ENCODE peak calls at places on chromosomes 7 and 10, in seven cellular contexts. One of them, this sample, is unnamed.

GRCh38 chr10:33483124-33483794 is 148.8 kb upstream of the NRP1 start:
- DNase-seq in A673: peak; percentile 50
- DNase-seq in mucosa of descending colon: no peak
- DNase-seq in fibroblast of the aortic adventitia: no peak
- DNase-seq in SJSA1: no peak
- DNase-seq in PC-9: no peak
- DNase-seq in tibial artery: no peak
- DNase-seq in this sample: no peak

GRCh38 chr7:75599244-75599771 is 107.2 kb downstream of the SPDYE5 start:
- DNase-seq in A673: peak; percentile 78
- DNase-seq in mucosa of descending colon: no peak
- DNase-seq in fibroblast of the aortic adventitia: no peak
- DNase-seq in SJSA1: no peak
- DNase-seq in PC-9: no peak
- DNase-seq in tibial artery: no peak
- DNase-seq in this sample: no peak

GRCh38 chr7:95607477-95608010 is 11.2 kb upstream of the PDK4 start:
- DNase-seq in A673: no peak
- DNase-seq in mucosa of descending colon: no peak
- DNase-seq in fibroblast of the aortic adventitia: no peak
- DNase-seq in SJSA1: no peak
- DNase-seq in PC-9: no peak
- DNase-seq in tibial artery: peak; percentile 62
- DNase-seq in this sample: no peak

GRCh38 chr7:26198133-26198780 is 2.3 kb downstream of the HNRNPA2B1 start:
- DNase-seq in A673: peak; percentile 60
- DNase-seq in mucosa of descending colon: peak; percentile 67
- DNase-seq in fibroblast of the aortic adventitia: peak; percentile 63
- DNase-seq in SJSA1: peak; percentile 45
- DNase-seq in PC-9: no peak
- DNase-seq in tibial artery: no peak
- DNase-seq in this sample: no peak

GRCh38 chr7:38223311-38223710 is 45.3 kb downstream of the STARD3NL start:
- DNase-seq in A673: no peak
- DNase-seq in mucosa of descending colon: no peak
- DNase-seq in fibroblast of the aortic adventitia: no peak
- DNase-seq in SJSA1: no peak
- DNase-seq in PC-9: no peak
- DNase-seq in tibial artery: no peak
- DNase-seq in this sample: no peak

GRCh38 chr10:133262696-133263095 is 14.0 kb downstream of the ADAM8 start:
- DNase-seq in A673: no peak
- DNase-seq in mucosa of descending colon: no peak
- DNase-seq in fibroblast of the aortic adventitia: no peak
- DNase-seq in SJSA1: no peak
- DNase-seq in PC-9: no peak
- DNase-seq in tibial artery: no peak
- DNase-seq in this sample: no peak

GRCh38 chr7:81111781-81112540 is 193.1 kb upstream of the SEMA3C start:
- DNase-seq in A673: peak; percentile 66
- DNase-seq in mucosa of descending colon: no peak
- DNase-seq in fibroblast of the aortic adventitia: no peak
- DNase-seq in SJSA1: peak; percentile 67
- DNase-seq in PC-9: no peak
- DNase-seq in tibial artery: no peak
- DNase-seq in this sample: peak; percentile 39

GRCh38 chr10:112844681-112845080 is 105.4 kb upstream of the TCF7L2 start:
- DNase-seq in A673: no peak
- DNase-seq in mucosa of descending colon: no peak
- DNase-seq in fibroblast of the aortic adventitia: no peak
- DNase-seq in SJSA1: no peak
- DNase-seq in PC-9: no peak
- DNase-seq in tibial artery: no peak
- DNase-seq in this sample: peak; percentile 43

GRCh38 chr7:152076324-152076821 is 50.9 kb downstream of the GALNT11 start:
- DNase-seq in A673: peak; percentile 45
- DNase-seq in mucosa of descending colon: peak; percentile 73
- DNase-seq in fibroblast of the aortic adventitia: peak; percentile 17
- DNase-seq in SJSA1: no peak
- DNase-seq in PC-9: no peak
- DNase-seq in tibial artery: no peak
- DNase-seq in this sample: peak; percentile 47

GRCh38 chr7:70189261-70189660 is 591.0 kb downstream of the AUTS2 start:
- DNase-seq in A673: peak; percentile 45
- DNase-seq in mucosa of descending colon: no peak
- DNase-seq in fibroblast of the aortic adventitia: peak; percentile 8
- DNase-seq in SJSA1: no peak
- DNase-seq in PC-9: no peak
- DNase-seq in tibial artery: no peak
- DNase-seq in this sample: no peak

GRCh38 chr7:129607471-129608120 is 3.9 kb upstream of the NRF1 start:
- DNase-seq in A673: peak; percentile 63
- DNase-seq in mucosa of descending colon: peak; percentile 60
- DNase-seq in fibroblast of the aortic adventitia: peak; percentile 50
- DNase-seq in SJSA1: peak; percentile 25
- DNase-seq in PC-9: no peak
- DNase-seq in tibial artery: no peak
- DNase-seq in this sample: peak; percentile 62

GRCh38 chr10:58784361-58784760 is 271.7 kb downstream of the BICC1 start:
- DNase-seq in A673: no peak
- DNase-seq in mucosa of descending colon: no peak
- DNase-seq in fibroblast of the aortic adventitia: peak; percentile 63
- DNase-seq in SJSA1: no peak
- DNase-seq in PC-9: no peak
- DNase-seq in tibial artery: no peak
- DNase-seq in this sample: no peak

GRCh38 chr10:124149143-124149542 is 55.7 kb upstream of the CHST15 start:
- DNase-seq in A673: no peak
- DNase-seq in mucosa of descending colon: no peak
- DNase-seq in fibroblast of the aortic adventitia: no peak
- DNase-seq in SJSA1: no peak
- DNase-seq in PC-9: no peak
- DNase-seq in tibial artery: no peak
- DNase-seq in this sample: no peak

GRCh38 chr10:132684164-132684891 is 101.6 kb downstream of the NKX6-2 start:
- DNase-seq in A673: no peak
- DNase-seq in mucosa of descending colon: no peak
- DNase-seq in fibroblast of the aortic adventitia: peak; percentile 10
- DNase-seq in SJSA1: peak; percentile 29
- DNase-seq in PC-9: peak; percentile 48
- DNase-seq in tibial artery: peak; percentile 12
- DNase-seq in this sample: peak; percentile 23

GRCh38 chr10:100349672-100350071 is 2.6 kb downstream of the SCD start:
- DNase-seq in A673: no peak
- DNase-seq in mucosa of descending colon: no peak
- DNase-seq in fibroblast of the aortic adventitia: no peak
- DNase-seq in SJSA1: no peak
- DNase-seq in PC-9: no peak
- DNase-seq in tibial artery: no peak
- DNase-seq in this sample: no peak
- H3K4me3 ChIP-seq in A673: peak overlapping the region; percentile 93
- H3K4me3 ChIP-seq in mucosa of descending colon: no peak overlapping the region
- H3K4me3 ChIP-seq in fibroblast of the aortic adventitia: peak overlapping the region; percentile 88
- H3K4me3 ChIP-seq in SJSA1: no peak overlapping the region
- H3K4me3 ChIP-seq in PC-9: peak overlapping the region; percentile 84
- H3K4me3 ChIP-seq in tibial artery: no peak overlapping the region
- H3K4me3 ChIP-seq in this sample: peak overlapping the region; percentile 89

GRCh38 chr7:73737491-73738219 is 947 bp downstream of the ABHD11 start:
- DNase-seq in A673: no peak
- DNase-seq in mucosa of descending colon: no peak
- DNase-seq in fibroblast of the aortic adventitia: no peak
- DNase-seq in SJSA1: no peak
- DNase-seq in PC-9: no peak
- DNase-seq in tibial artery: no peak
- DNase-seq in this sample: no peak
- H3K4me3 ChIP-seq in A673: peak overlapping the region; percentile 72
- H3K4me3 ChIP-seq in mucosa of descending colon: peak overlapping the region; percentile 86
- H3K4me3 ChIP-seq in fibroblast of the aortic adventitia: peak overlapping the region; percentile 81
- H3K4me3 ChIP-seq in SJSA1: peak overlapping the region; percentile 61
- H3K4me3 ChIP-seq in PC-9: peak overlapping the region; percentile 96
- H3K4me3 ChIP-seq in tibial artery: peak overlapping the region; percentile 74
- H3K4me3 ChIP-seq in this sample: peak overlapping the region; percentile 89

GRCh38 chr10:11825796-11826414 is 2.7 kb downstream of the PROSER2 start:
- DNase-seq in A673: no peak
- DNase-seq in mucosa of descending colon: no peak
- DNase-seq in fibroblast of the aortic adventitia: peak; percentile 18
- DNase-seq in SJSA1: no peak
- DNase-seq in PC-9: no peak
- DNase-seq in tibial artery: no peak
- DNase-seq in this sample: no peak

GRCh38 chr10:11823122-11823988 is at the start of gene PROSER2:
- DNase-seq in A673: peak; percentile 86
- DNase-seq in mucosa of descending colon: peak; percentile 78
- DNase-seq in fibroblast of the aortic adventitia: peak; percentile 40
- DNase-seq in SJSA1: peak; percentile 43
- DNase-seq in PC-9: no peak
- DNase-seq in tibial artery: no peak
- DNase-seq in this sample: peak; percentile 62

GRCh38 chr10:11824376-11824775 is 1.2 kb downstream of the PROSER2 start:
- DNase-seq in A673: no peak
- DNase-seq in mucosa of descending colon: no peak
- DNase-seq in fibroblast of the aortic adventitia: peak; percentile 39
- DNase-seq in SJSA1: no peak
- DNase-seq in PC-9: no peak
- DNase-seq in tibial artery: no peak
- DNase-seq in this sample: peak; percentile 18

GRCh38 chr10:11823989-11824346 is 812 bp downstream of the PROSER2 start:
- DNase-seq in A673: no peak
- DNase-seq in mucosa of descending colon: no peak
- DNase-seq in fibroblast of the aortic adventitia: peak; percentile 42
- DNase-seq in SJSA1: peak; percentile 57
- DNase-seq in PC-9: no peak
- DNase-seq in tibial artery: no peak
- DNase-seq in this sample: peak; percentile 39

GRCh38 chr10:11824825-11825224 is 1.7 kb downstream of the PROSER2 start:
- DNase-seq in A673: no peak
- DNase-seq in mucosa of descending colon: no peak
- DNase-seq in fibroblast of the aortic adventitia: peak; percentile 49
- DNase-seq in SJSA1: peak; percentile 24
- DNase-seq in PC-9: peak; percentile 60
- DNase-seq in tibial artery: no peak
- DNase-seq in this sample: no peak
- H3K4me3 ChIP-seq in A673: peak overlapping the region; percentile 99
- H3K4me3 ChIP-seq in mucosa of descending colon: no peak overlapping the region
- H3K4me3 ChIP-seq in fibroblast of the aortic adventitia: peak overlapping the region; percentile 76
- H3K4me3 ChIP-seq in SJSA1: no peak overlapping the region
- H3K4me3 ChIP-seq in PC-9: peak overlapping the region; percentile 92
- H3K4me3 ChIP-seq in tibial artery: no peak overlapping the region
- H3K4me3 ChIP-seq in this sample: no peak overlapping the region

GRCh38 chr10:123043409-123043925 is 34.7 kb downstream of the ACADSB start:
- DNase-seq in A673: peak; percentile 65
- DNase-seq in mucosa of descending colon: peak; percentile 59
- DNase-seq in fibroblast of the aortic adventitia: peak; percentile 64
- DNase-seq in SJSA1: peak; percentile 36
- DNase-seq in PC-9: no peak
- DNase-seq in tibial artery: no peak
- DNase-seq in this sample: peak; percentile 87
- H3K4me3 ChIP-seq in A673: no peak overlapping the region
- H3K4me3 ChIP-seq in mucosa of descending colon: no peak overlapping the region
- H3K4me3 ChIP-seq in fibroblast of the aortic adventitia: no peak overlapping the region
- H3K4me3 ChIP-seq in SJSA1: no peak overlapping the region
- H3K4me3 ChIP-seq in PC-9: no peak overlapping the region
- H3K4me3 ChIP-seq in tibial artery: no peak overlapping the region
- H3K4me3 ChIP-seq in this sample: no peak overlapping the region

GRCh38 chr7:16091951-16092350 is 329.4 kb downstream of the CRPPA start:
- DNase-seq in A673: peak; percentile 37
- DNase-seq in mucosa of descending colon: no peak
- DNase-seq in fibroblast of the aortic adventitia: peak; percentile 26
- DNase-seq in SJSA1: no peak
- DNase-seq in PC-9: no peak
- DNase-seq in tibial artery: no peak
- DNase-seq in this sample: peak; percentile 66
- H3K4me3 ChIP-seq in A673: no peak overlapping the region
- H3K4me3 ChIP-seq in mucosa of descending colon: no peak overlapping the region
- H3K4me3 ChIP-seq in fibroblast of the aortic adventitia: no peak overlapping the region
- H3K4me3 ChIP-seq in SJSA1: no peak overlapping the region
- H3K4me3 ChIP-seq in PC-9: no peak overlapping the region
- H3K4me3 ChIP-seq in tibial artery: no peak overlapping the region
- H3K4me3 ChIP-seq in this sample: no peak overlapping the region

GRCh38 chr7:104327534-104327933 is 869 bp upstream of the LHFPL3 start:
- DNase-seq in A673: no peak
- DNase-seq in mucosa of descending colon: no peak
- DNase-seq in fibroblast of the aortic adventitia: no peak
- DNase-seq in SJSA1: no peak
- DNase-seq in PC-9: no peak
- DNase-seq in tibial artery: no peak
- DNase-seq in this sample: no peak

GRCh38 chr7:104328970-104329825 is 795 bp downstream of the LHFPL3 start:
- DNase-seq in A673: no peak
- DNase-seq in mucosa of descending colon: no peak
- DNase-seq in fibroblast of the aortic adventitia: no peak
- DNase-seq in SJSA1: no peak
- DNase-seq in PC-9: no peak
- DNase-seq in tibial artery: no peak
- DNase-seq in this sample: peak; percentile 0

GRCh38 chr7:104328308-104328969 is at the start of gene LHFPL3:
- DNase-seq in A673: no peak
- DNase-seq in mucosa of descending colon: no peak
- DNase-seq in fibroblast of the aortic adventitia: no peak
- DNase-seq in SJSA1: no peak
- DNase-seq in PC-9: no peak
- DNase-seq in tibial artery: no peak
- DNase-seq in this sample: peak; percentile 0

GRCh38 chr7:104327963-104328307 is 468 bp upstream of the LHFPL3 start:
- DNase-seq in A673: no peak
- DNase-seq in mucosa of descending colon: no peak
- DNase-seq in fibroblast of the aortic adventitia: no peak
- DNase-seq in SJSA1: no peak
- DNase-seq in PC-9: no peak
- DNase-seq in tibial artery: no peak
- DNase-seq in this sample: no peak
- H3K4me3 ChIP-seq in A673: no peak overlapping the region
- H3K4me3 ChIP-seq in mucosa of descending colon: no peak overlapping the region
- H3K4me3 ChIP-seq in fibroblast of the aortic adventitia: no peak overlapping the region
- H3K4me3 ChIP-seq in SJSA1: no peak overlapping the region
- H3K4me3 ChIP-seq in PC-9: no peak overlapping the region
- H3K4me3 ChIP-seq in tibial artery: no peak overlapping the region
- H3K4me3 ChIP-seq in this sample: no peak overlapping the region

GRCh38 chr7:103150192-103150591 is 1.3 kb upstream of the NAPEPLD start:
- DNase-seq in A673: no peak
- DNase-seq in mucosa of descending colon: peak; percentile 69
- DNase-seq in fibroblast of the aortic adventitia: no peak
- DNase-seq in SJSA1: no peak
- DNase-seq in PC-9: peak; percentile 76
- DNase-seq in tibial artery: no peak
- DNase-seq in this sample: no peak
- H3K4me3 ChIP-seq in A673: no peak overlapping the region
- H3K4me3 ChIP-seq in mucosa of descending colon: no peak overlapping the region
- H3K4me3 ChIP-seq in fibroblast of the aortic adventitia: no peak overlapping the region
- H3K4me3 ChIP-seq in SJSA1: no peak overlapping the region
- H3K4me3 ChIP-seq in PC-9: peak overlapping the region; percentile 77
- H3K4me3 ChIP-seq in tibial artery: no peak overlapping the region
- H3K4me3 ChIP-seq in this sample: no peak overlapping the region